ENCODE peak calls at places on chromosomes 6 and 20, in five cellular contexts. A is CD8-positive, alpha-beta T cell; E is keratinocyte; L is endodermal cell; R is neuronal stem cell. X is an unnamed sample.

GRCh38 chr6:33112148-33112547 is 36.4 kb downstream of the HLA-DPB1 start:
- DNase-seq in R (no peak), A (no peak), L (no peak), E (no peak), X (no peak)

GRCh38 chr6:111894272-111894671 is 21.0 kb upstream of the FYN start:
- DNase-seq in R (no peak), A (no peak), E (no peak), L (no peak), X (no peak)

GRCh38 chr6:136950436-136950835 is 28.3 kb downstream of the SLC35D3 start:
- DNase-seq in R (no peak), L (peak; percentile 17), E (no peak), A (no peak), X (no peak)

GRCh38 chr6:160447350-160447749 is 99.2 kb downstream of the SLC22A3 start:
- DNase-seq in A (no peak), L (no peak), R (no peak), E (no peak), X (no peak)

GRCh38 chr6:10248378-10248843 is 166.5 kb downstream of the TFAP2A start:
- DNase-seq in A (no peak), E (no peak), L (no peak), R (no peak), X (no peak)

GRCh38 chr6:15515660-15516375 is 147.0 kb downstream of the DTNBP1 start:
- DNase-seq in L (no peak), A (no peak), R (no peak), E (no peak), X (no peak)

GRCh38 chr6:21885532-21886089 is 292.1 kb downstream of the SOX4 start:
- DNase-seq in R (no peak), L (no peak), A (no peak), E (no peak), X (no peak)

GRCh38 chr6:28468056-28468455 is 24.8 kb upstream of the ZSCAN23 start:
- DNase-seq in E (no peak), R (no peak), L (no peak), A (no peak), X (no peak)

GRCh38 chr6:33896391-33897192 is 92.8 kb upstream of the MLN start:
- DNase-seq in E (no peak), A (no peak), R (no peak), L (no peak), X (no peak)

GRCh38 chr6:159692303-159693127 is 526 bp downstream of the SOD2 start:
- DNase-seq in L (peak; percentile 78), R (peak; percentile 27), A (peak; percentile 68), E (no peak), X (peak; percentile 70)

GRCh38 chr6:38171997-38172738 is 352.6 kb downstream of the ZFAND3 start:
- DNase-seq in E (no peak), L (no peak), R (no peak), A (no peak), X (no peak)

GRCh38 chr20:8798505-8798904 is 270.4 kb upstream of the PLCB4 start:
- DNase-seq in R (no peak), E (no peak), L (no peak), A (no peak), X (no peak)
- H3K27ac ChIP-seq in R (no peak overlapping the region), E (no peak overlapping the region), L (no peak overlapping the region), A (no peak overlapping the region), X (no peak overlapping the region)

DNA sequence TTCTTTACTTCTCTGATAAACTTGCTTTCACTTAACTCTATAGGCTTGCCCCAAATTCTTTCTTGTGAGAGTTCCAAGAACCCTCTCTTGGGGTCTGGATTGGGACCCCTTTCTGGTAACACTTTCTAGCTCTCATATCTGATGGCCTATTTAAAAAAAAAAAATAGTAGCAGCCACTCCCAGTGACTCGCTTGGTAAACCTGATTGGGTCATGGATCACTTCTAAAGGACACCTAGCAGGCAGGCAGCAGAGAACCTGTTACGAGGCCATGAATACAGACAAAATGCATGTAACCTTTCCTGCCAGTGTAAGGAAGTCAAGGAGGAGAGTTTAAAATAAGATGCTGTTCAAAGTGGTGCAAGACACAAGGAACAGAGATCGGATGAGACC is 9.1 kb upstream of the SERPINB6 start:
- DNase-seq in R (no peak), A (no peak), L (peak; percentile 46), E (no peak), X (no peak)
- H3K27ac ChIP-seq in R (no peak overlapping the region), A (no peak overlapping the region), L (no peak overlapping the region), E (no peak overlapping the region), X (no peak overlapping the region)

DNA sequence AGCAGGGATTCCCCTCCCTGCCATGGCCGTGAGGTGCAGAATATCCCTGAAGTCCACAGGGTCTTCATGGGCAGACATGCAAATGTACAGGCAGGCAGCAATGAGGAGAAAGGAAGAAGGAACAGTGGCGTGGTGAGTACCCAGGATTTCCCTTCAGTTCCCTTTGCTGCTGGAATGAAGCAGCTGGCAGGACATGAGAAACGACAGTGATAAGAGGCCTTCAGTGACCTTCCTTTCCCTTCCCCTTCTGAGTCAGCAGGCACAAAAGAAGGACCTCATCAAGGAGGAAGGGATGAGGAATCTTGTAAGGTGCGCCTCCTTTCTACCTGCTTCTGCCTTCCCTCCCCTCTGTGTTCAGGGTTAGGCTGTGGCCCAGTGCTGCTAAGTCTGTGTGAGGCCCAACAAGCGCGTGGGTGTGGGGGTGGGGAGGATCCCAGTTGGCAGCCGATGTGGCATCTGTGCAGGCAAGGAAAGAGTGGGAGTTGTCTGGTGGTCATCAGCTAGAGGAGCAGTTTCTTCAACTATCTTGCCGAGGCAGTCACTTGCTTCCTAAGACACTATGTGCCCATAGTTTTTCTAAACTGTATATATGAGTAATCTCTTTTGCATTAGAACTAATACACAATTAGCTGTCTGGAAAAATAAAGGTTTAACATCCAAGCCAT is 29.5 kb upstream of the FBXO9 start:
- DNase-seq in L (no peak), A (no peak), E (no peak), R (no peak), X (no peak)
- H3K27ac ChIP-seq in L (no peak overlapping the region), A (no peak overlapping the region), E (no peak overlapping the region), R (no peak overlapping the region), X (peak overlapping the region; percentile 49)

GRCh38 chr20:41308726-41309413 is 8.7 kb downstream of the ZHX3 start:
- DNase-seq in L (no peak), R (no peak), A (no peak), E (no peak), X (no peak)
- H3K27ac ChIP-seq in L (no peak overlapping the region), R (no peak overlapping the region), A (no peak overlapping the region), E (peak overlapping the region; percentile 10), X (no peak overlapping the region)

DNA sequence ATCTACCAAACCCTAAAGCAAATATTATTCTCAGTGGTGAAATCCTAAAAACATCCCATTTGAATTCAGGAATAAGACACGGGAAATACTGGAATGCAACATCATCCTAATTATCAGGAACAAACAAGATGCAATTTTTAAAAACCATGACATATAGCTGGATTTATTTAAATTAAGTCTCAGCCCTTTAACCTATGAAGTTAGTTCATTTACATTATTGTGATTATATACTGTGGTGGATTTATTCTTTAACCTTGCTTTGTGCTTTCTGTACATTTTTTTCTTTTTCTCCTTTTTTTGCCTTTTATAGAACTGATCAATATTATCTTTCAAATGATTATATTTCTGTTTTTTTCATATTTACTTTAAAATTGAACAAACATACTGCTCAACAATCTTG is 59.8 kb upstream of the ARMC2 start:
- DNase-seq in R (no peak), A (no peak), E (no peak), L (no peak), X (no peak)
- H3K27ac ChIP-seq in R (no peak overlapping the region), A (no peak overlapping the region), E (no peak overlapping the region), L (no peak overlapping the region), X (no peak overlapping the region)

GRCh38 chr20:44182135-44182765 is 4.7 kb downstream of the JPH2 start:
- DNase-seq in L (no peak), A (no peak), R (no peak), E (no peak), X (no peak)
- H3K27ac ChIP-seq in L (no peak overlapping the region), A (no peak overlapping the region), R (no peak overlapping the region), E (no peak overlapping the region), X (no peak overlapping the region)